ENCODE peak calls at places on chromosome 21, in nine cellular contexts. L is Kasumi-1; B is activated naive CD4-positive, alpha-beta T cell treated with anti-CD3 and anti-CD28 coated beads for 36 hours; V is body of pancreas; I is GM18507; M is stimulated activated CD4-positive, alpha-beta T cell treated with anti-CD3 and anti-CD28 coated beads, Interleukin-4, amount 100 ng/mL, for 1 hour; G is stimulated activated CD8-positive, alpha-beta memory T cell treated with anti-CD3 and anti-CD28 coated beads, Interleukin-12 subunit alpha, Interleukin-12 subunit beta, amount 100 ng/mL, for 4 hours; T is memory B cell; D is neural crest cell. A is an unnamed sample.

GRCh38 chr21:41854426-41854995 is 24.6 kb downstream of the PRDM15 start:
- DNase-seq in M (no peak), I (no peak), D (no peak), V (no peak), L (no peak), T (no peak), B (no peak), G (no peak), A (no peak)

GRCh38 chr21:42395302-42395701 is 550 bp downstream of the TMPRSS3 start:
- DNase-seq in V (no peak), G (no peak), D (no peak), I (no peak), T (no peak), B (no peak), M (no peak), L (no peak), A (no peak)

GRCh38 chr21:35046880-35047229 is 2.2 kb downstream of the RUNX1 start:
- DNase-seq in M (no peak), D (no peak), G (no peak), I (no peak), T (no peak), V (no peak), L (no peak), B (no peak), A (no peak)

GRCh38 chr21:37435120-37435519 is 68.5 kb downstream of the DYRK1A start:
- DNase-seq in V (peak), I (no peak), G (no peak), L (peak), T (no peak), B (peak), M (no peak), D (peak), A (peak)

GRCh38 chr21:45091540-45092322 is 17.4 kb downstream of the ADARB1 start:
- DNase-seq in I (no peak), V (no peak), D (no peak), M (no peak), T (no peak), L (no peak), B (no peak), G (no peak), A (no peak)

GRCh38 chr21:41701749-41702148 is 65.1 kb downstream of the RIPK4 start:
- DNase-seq in G (no peak), D (no peak), I (no peak), T (no peak), B (no peak), L (no peak), V (no peak), M (no peak), A (no peak)

GRCh38 chr21:28272272-28272992 is 720.2 kb downstream of the LTN1 start:
- DNase-seq in I (no peak), L (peak), B (no peak), G (no peak), V (no peak), M (no peak), T (no peak), D (no peak), A (no peak)

GRCh38 chr21:17602874-17603273 is 9.8 kb downstream of the BTG3 start:
- DNase-seq in B (no peak), L (peak), V (no peak), I (no peak), M (no peak), T (no peak), D (no peak), G (no peak), A (no peak)

GRCh38 chr21:37207441-37208009 is 59.6 kb downstream of the VPS26C start:
- DNase-seq in D (no peak), T (no peak), B (peak), L (peak), M (no peak), I (peak), G (no peak), V (peak), A (peak)

GRCh38 chr21:31354604-31355443 is 10.8 kb upstream of the TIAM1 start:
- DNase-seq in L (no peak), V (no peak), G (peak), B (peak), D (no peak), I (no peak), T (no peak), M (peak), A (no peak)

GRCh38 chr21:15134711-15135110 is 69.9 kb upstream of the NRIP1 start:
- DNase-seq in G (no peak), B (no peak), M (no peak), L (peak), T (no peak), D (no peak), I (no peak), V (peak), A (no peak)

GRCh38 chr21:22763442-22763841 is 1765.2 kb downstream of the NCAM2 start:
- DNase-seq in L (no peak), B (no peak), M (no peak), T (no peak), I (no peak), D (no peak), G (no peak), V (no peak), A (no peak)

GRCh38 chr21:42214921-42215320 is 4.0 kb upstream of the ABCG1 start:
- DNase-seq in L (no peak), G (no peak), B (no peak), I (no peak), M (no peak), V (no peak), D (no peak), T (no peak), A (no peak)

A was measured in GM19239.